ENCODE peak calls at places on chromosome 11, in seven cellular contexts. C is AG09319, U is B cell, M is colonic mucosa, G is GM13976, K is fibroblast of lung, I is fibroblast of the aortic adventitia. D is an unnamed sample.

GRCh38 chr11:67666676-67667489 is 7.5 kb downstream of the ALDH3B2 start:
- DNase-seq in C (no peak), G (peak), U (no peak), I (no peak), M (no peak), K (no peak), D (no peak)

GRCh38 chr11:66239998-66240780 is 28.2 kb upstream of the RAB1B start:
- DNase-seq in I (no peak), K (no peak), C (no peak), G (no peak), U (no peak), M (no peak), D (no peak)

GRCh38 chr11:70139785-70140410 is 61.8 kb downstream of the ANO1 start:
- DNase-seq in M (no peak), I (no peak), C (no peak), K (no peak), U (no peak), G (no peak), D (no peak)

GRCh38 chr11:69644071-69644961 is 3.4 kb downstream of the CCND1 start:
- DNase-seq in I (peak), C (peak), K (peak), G (no peak), M (peak), U (no peak), D (peak)

GRCh38 chr11:30876656-30877371 is 290.7 kb upstream of the MPPED2 start:
- DNase-seq in M (no peak), U (no peak), C (no peak), G (no peak), K (peak), I (peak), D (no peak)

GRCh38 chr11:29629281-29629680 is 387.5 kb downstream of the KCNA4 start:
- DNase-seq in U (no peak), C (no peak), M (no peak), K (no peak), G (no peak), I (no peak), D (peak)

GRCh38 chr11:121692236-121692635 is 239.5 kb upstream of the SORL1-AS1 start:
- DNase-seq in U (no peak), G (no peak), I (no peak), C (no peak), K (no peak), M (no peak), D (no peak)

GRCh38 chr11:129225190-129225589 is 33.1 kb upstream of the ARHGAP32 start:
- DNase-seq in M (no peak), U (no peak), C (no peak), I (peak), G (no peak), K (peak), D (peak)

GRCh38 chr11:75779960-75780359 is 11.4 kb downstream of the DGAT2 start:
- DNase-seq in U (no peak), I (no peak), K (no peak), M (no peak), G (no peak), C (no peak), D (no peak)

GRCh38 chr11:111446404-111447152 is 65.6 kb downstream of the BTG4 start:
- DNase-seq in K (peak), U (peak), C (peak), M (peak), I (peak), G (peak), D (peak)

GRCh38 chr11:67118059-67118766 is 850 bp upstream of the KDM2A start:
- DNase-seq in M (peak), G (peak), C (no peak), K (no peak), U (peak), I (no peak), D (no peak)

GRCh38 chr11:129141748-129142475 is 50.2 kb downstream of the ARHGAP32 start:
- DNase-seq in I (peak), U (no peak), K (peak), C (no peak), G (no peak), M (no peak), D (no peak)

GRCh38 chr11:128563308-128563707 is 24.1 kb downstream of the ETS1 start:
- DNase-seq in U (no peak), I (no peak), C (no peak), G (no peak), M (no peak), K (no peak), D (no peak)

GRCh38 chr11:122642971-122643370 is 12.6 kb upstream of the UBASH3B start:
- DNase-seq in K (no peak), M (no peak), G (no peak), C (no peak), I (no peak), U (no peak), D (peak)

GRCh38 chr11:104152941-104153340 is 11.0 kb downstream of the PDGFD start:
- DNase-seq in I (no peak), U (no peak), M (no peak), C (no peak), G (no peak), K (no peak), D (no peak)

GRCh38 chr11:102971766-102972165 is 16.2 kb upstream of the MMP13 start:
- DNase-seq in K (peak), I (peak), U (no peak), M (no peak), C (peak), G (no peak), D (peak)

GRCh38 chr11:123564225-123564624 is 90.2 kb downstream of the SCN3B start:
- DNase-seq in G (no peak), U (no peak), C (no peak), M (no peak), K (no peak), I (no peak), D (no peak)

GRCh38 chr11:132496341-132496740 is 1036.0 kb downstream of the OPCML start:
- DNase-seq in K (peak), U (no peak), I (no peak), C (no peak), M (no peak), G (no peak), D (no peak)

GRCh38 chr11:111021131-111021530 is 224.4 kb upstream of the POU2AF2 start:
- DNase-seq in U (no peak), G (no peak), I (peak), C (peak), K (peak), M (no peak), D (no peak)

GRCh38 chr11:102911758-102912481 is 37.1 kb upstream of the MMP12 start:
- DNase-seq in C (no peak), I (no peak), U (no peak), K (no peak), M (no peak), G (no peak), D (peak)

GRCh38 chr11:115151010-115151409 is 353.2 kb downstream of the CADM1 start:
- DNase-seq in G (no peak), C (no peak), K (no peak), M (no peak), I (no peak), U (no peak), D (no peak)

GRCh38 chr11:92653448-92653847 is 316.0 kb upstream of the MTNR1B start:
- DNase-seq in C (no peak), I (no peak), K (peak), M (no peak), G (no peak), U (no peak), D (no peak)

DNA sequence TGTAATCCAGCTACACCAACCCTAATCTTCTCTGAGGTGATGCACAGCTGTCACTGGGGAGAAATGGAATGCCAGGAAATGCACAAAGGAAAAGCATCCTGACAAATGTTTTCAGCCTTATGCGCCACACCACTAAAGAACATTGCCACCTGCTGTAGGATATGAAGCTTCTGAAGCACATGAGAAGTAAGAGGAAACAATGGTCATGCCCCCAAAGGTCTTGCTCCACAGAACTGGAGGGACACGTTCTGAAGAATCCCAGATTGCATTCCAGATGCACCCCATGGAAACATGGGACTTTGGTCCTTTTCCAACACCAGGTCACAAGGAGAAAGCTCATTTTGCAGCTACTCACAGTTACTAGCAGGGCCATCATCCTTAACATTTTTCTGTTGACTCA is 48.7 kb upstream of the ZBED5 start:
- DNase-seq in G (no peak), C (no peak), K (peak), M (no peak), U (no peak), I (peak), D (peak)
- TF ChIP-seq CTCF in G (no peak), C (peak), K (peak), M (no peak), U (no peak), I (peak), D (peak)

DNA sequence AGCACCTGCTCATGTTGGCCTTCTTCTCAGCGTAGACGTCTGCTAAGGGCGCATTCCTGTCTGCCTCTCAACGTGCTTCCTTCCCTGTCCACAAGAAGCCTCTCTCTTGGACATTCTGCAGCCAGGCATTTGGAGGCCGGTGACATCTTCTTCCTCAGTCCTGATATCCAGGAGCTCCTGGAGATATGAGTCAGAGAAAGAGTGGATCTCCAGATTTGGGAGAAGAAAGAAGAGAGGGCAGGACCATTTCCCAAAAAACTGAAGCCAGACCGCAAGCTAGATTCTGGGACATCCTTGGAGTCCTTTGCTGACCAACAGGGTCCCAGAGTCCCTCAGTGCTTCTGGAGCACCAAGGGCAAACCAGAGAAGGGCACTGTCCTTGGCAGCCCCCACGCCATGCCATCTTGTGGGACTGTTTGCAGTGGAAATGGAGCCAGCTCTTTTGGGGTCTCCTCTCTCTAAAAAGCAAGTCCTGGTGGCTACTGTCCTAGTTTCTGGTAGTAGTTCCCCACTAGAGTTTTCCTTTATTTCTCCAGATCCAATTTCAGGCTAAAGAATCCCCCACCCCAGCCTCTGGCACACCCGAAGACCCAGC is 36.1 kb upstream of the SYT13 start:
- DNase-seq in U (no peak), I (no peak), C (no peak), K (no peak), G (no peak), M (no peak), D (no peak)
- TF ChIP-seq CTCF in U (no peak), I (no peak), C (no peak), K (no peak), G (no peak), M (no peak), D (no peak)

GRCh38 chr11:38191101-38191500 is 1593.1 kb upstream of the RAG2 start:
- DNase-seq in G (no peak), C (no peak), I (no peak), K (no peak), U (no peak), M (no peak), D (no peak)
- TF ChIP-seq CTCF in G (no peak), C (no peak), I (no peak), K (no peak), U (no peak), M (no peak), D (no peak)

GRCh38 chr11:58067685-58068084 is 36.9 kb downstream of the OR6Q1 start:
- DNase-seq in G (no peak), U (no peak), M (no peak), K (no peak), I (no peak), C (no peak), D (no peak)

GRCh38 chr11:58070585-58070984 is 39.8 kb downstream of the OR6Q1 start:
- DNase-seq in I (no peak), U (no peak), G (no peak), K (no peak), M (no peak), C (no peak), D (no peak)

DNA sequence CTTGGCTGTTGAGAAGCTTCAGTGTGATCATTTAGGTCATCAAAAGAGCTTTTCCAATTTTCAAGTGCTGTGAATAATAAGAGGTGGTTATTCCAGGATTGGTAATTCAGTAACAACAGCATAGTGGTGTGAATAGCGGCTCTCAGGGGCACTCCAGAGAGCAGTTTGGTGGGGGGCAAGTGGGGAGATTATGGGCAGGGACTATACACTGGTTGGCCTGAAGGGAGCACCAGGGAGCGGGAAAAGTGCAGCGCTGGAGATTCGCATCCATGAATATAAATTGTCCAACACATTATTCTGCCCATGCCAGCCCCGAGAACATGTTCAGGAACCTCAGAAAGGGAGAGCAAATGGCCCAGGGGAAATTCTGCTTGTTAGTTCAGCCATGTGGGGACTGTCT is 37.9 kb downstream of the OR6Q1 start:
- DNase-seq in U (no peak), I (no peak), C (no peak), M (no peak), G (no peak), K (no peak), D (no peak)
- TF ChIP-seq CTCF in U (no peak), I (no peak), C (no peak), M (no peak), G (no peak), K (no peak), D (peak)

DNA sequence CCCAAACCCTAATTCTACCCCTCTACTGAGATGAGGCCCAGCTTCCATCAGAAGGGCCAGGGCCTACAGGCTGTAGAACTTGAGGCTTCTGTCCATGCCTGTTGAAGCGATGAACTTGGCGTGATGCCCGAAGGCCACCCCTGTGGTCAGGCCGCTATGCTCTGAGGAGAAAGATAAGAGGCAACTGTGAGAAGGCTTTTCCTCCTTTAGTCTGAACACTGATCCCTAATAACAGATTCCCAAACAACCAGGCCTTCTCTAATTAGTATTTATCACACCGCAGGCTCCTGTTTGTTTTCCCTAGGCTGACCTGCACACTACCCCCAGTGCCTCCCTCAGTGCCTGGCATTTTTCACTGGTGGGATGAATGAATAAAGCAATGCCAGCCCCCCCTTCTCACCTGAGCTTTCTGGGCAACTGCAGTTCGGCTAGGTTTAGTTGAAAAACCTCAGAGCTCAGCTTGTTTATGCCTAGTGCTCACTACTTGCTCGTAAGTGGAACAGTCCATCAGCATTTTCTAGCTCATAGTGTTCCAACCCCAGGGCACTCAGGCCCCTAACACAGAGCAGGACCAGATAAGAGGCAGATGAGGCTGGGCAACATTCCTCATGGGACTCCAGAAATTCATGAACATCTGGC is 15.2 kb downstream of the PRPF19 start:
- DNase-seq in I (no peak), K (peak), G (no peak), M (no peak), U (no peak), C (no peak), D (no peak)
- TF ChIP-seq CTCF in I (no peak), K (no peak), G (no peak), M (no peak), U (no peak), C (no peak), D (no peak)